ENCODE peak calls at places on chromosomes 5 and 9, in five cellular contexts. Z is astrocyte of the spinal cord, R is AG04449, S is fibroblast of villous mesenchyme, G is amygdala. W is an unnamed sample.

GRCh38 chr9:17578911-17579793 is at the start of gene SH3GL2:
- DNase-seq in R (no peak), S (peak), Z (peak), G (no peak), W (peak)

GRCh38 chr5:127442085-127442484 is 75.4 kb upstream of the PRRC1 start:
- DNase-seq in S (peak), Z (peak), G (no peak), R (no peak), W (no peak)

GRCh38 chr9:110266786-110267185 is 10.5 kb upstream of the TXN start:
- DNase-seq in R (no peak), S (no peak), G (no peak), Z (no peak), W (no peak)

GRCh38 chr5:149798466-149798865 is 68.4 kb downstream of the PPARGC1B start:
- DNase-seq in Z (no peak), R (no peak), G (no peak), S (no peak), W (no peak)

GRCh38 chr5:2747372-2748179 is 3.9 kb downstream of the IRX2 start:
- DNase-seq in G (no peak), R (no peak), Z (peak), S (no peak), W (peak)

GRCh38 chr5:126851441-126852103 is 74.6 kb downstream of the LMNB1 start:
- DNase-seq in Z (no peak), R (no peak), S (no peak), G (no peak), W (no peak)

GRCh38 chr9:104386425-104387069 is 117.5 kb upstream of the OR13F1 start:
- DNase-seq in R (peak), G (no peak), Z (peak), S (peak), W (peak)

GRCh38 chr5:35859101-35859661 is 2.5 kb downstream of the IL7R start:
- DNase-seq in G (no peak), Z (peak), S (no peak), R (no peak), W (peak)

GRCh38 chr9:89863141-89863540 is 258.3 kb downstream of the GADD45G start:
- DNase-seq in G (no peak), S (no peak), R (no peak), Z (no peak), W (no peak)

GRCh38 chr9:76866689-76867088 is 39.2 kb downstream of the PRUNE2 start:
- DNase-seq in S (peak), R (peak), G (no peak), Z (peak), W (peak)

GRCh38 chr5:173310861-173311515 is 17.2 kb downstream of the STC2 start:
- DNase-seq in Z (peak), S (no peak), G (peak), R (no peak), W (no peak)

GRCh38 chr5:79849486-79850315 is 141.4 kb downstream of the MTX3 start:
- DNase-seq in R (no peak), S (no peak), Z (no peak), G (no peak), W (no peak)

GRCh38 chr5:131288328-131288727 is 24.5 kb downstream of the CDC42SE2 start:
- DNase-seq in G (no peak), S (no peak), Z (no peak), R (no peak), W (no peak)

GRCh38 chr5:80037366-80037765 is 2.2 kb downstream of the THBS4 start:
- DNase-seq in G (no peak), Z (no peak), S (no peak), R (no peak), W (no peak)

GRCh38 chr9:6938447-6938846 is 180.7 kb downstream of the KDM4C start:
- DNase-seq in R (peak), S (peak), G (no peak), Z (peak), W (peak)

GRCh38 chr9:136122425-136123383 is 4.0 kb upstream of the TMEM250 start:
- DNase-seq in S (peak), Z (peak), G (peak), R (no peak), W (peak)

GRCh38 chr5:1933364-1934055 is 50.8 kb upstream of the IRX4 start:
- DNase-seq in R (no peak), S (no peak), G (no peak), Z (no peak), W (no peak)

GRCh38 chr9:107213561-107214028 is 69.5 kb upstream of the RAD23B start:
- DNase-seq in S (peak), G (no peak), R (peak), Z (peak), W (peak)

GRCh38 chr5:179311091-179311470 is 34.2 kb downstream of the ADAMTS2 start:
- DNase-seq in S (no peak), R (no peak), G (no peak), Z (no peak), W (no peak)

GRCh38 chr5:115461506-115462290 is 82.9 kb downstream of the FEM1C start:
- DNase-seq in S (peak), R (no peak), Z (peak), G (no peak), W (peak)

W was measured in Daoy.